ENCODE peak calls at places on chromosomes 3 and 15, in five cellular contexts. O, L, P, A and W are unnamed samples.

GRCh38 chr15:66369773-66370651 is 13.5 kb upstream of the TIPIN start:
- DNase-seq in P (peak), L (peak), A (no peak), O (no peak), W (no peak)

GRCh38 chr15:29934251-29934650 is 112.0 kb upstream of the TJP1 start:
- DNase-seq in P (peak), L (peak), A (no peak), O (no peak), W (no peak)

GRCh38 chr3:126900859-126901540 is 81.9 kb upstream of the PLXNA1 start:
- DNase-seq in O (no peak), P (no peak), L (peak), A (no peak), W (no peak)

GRCh38 chr3:120568624-120569023 is 27.5 kb upstream of the NDUFB4 start:
- DNase-seq in A (no peak), P (peak), L (peak), O (no peak), W (no peak)

GRCh38 chr15:51366911-51367310 is 25.5 kb downstream of the GLDN start:
- DNase-seq in P (peak), L (peak), A (no peak), O (peak), W (no peak)

GRCh38 chr3:50450135-50450911 is 53.1 kb downstream of the CACNA2D2 start:
- DNase-seq in P (no peak), A (no peak), O (peak), L (peak), W (no peak)

GRCh38 chr15:43516801-43517353 is 531 bp upstream of the MAP1A start:
- DNase-seq in L (peak), O (no peak), P (peak), A (no peak), W (no peak)

GRCh38 chr3:58241321-58242044 is 3.9 kb downstream of the ABHD6 start:
- DNase-seq in P (peak), O (no peak), L (peak), A (no peak), W (no peak)

GRCh38 chr3:99862208-99862607 is 44.5 kb downstream of the CMSS1 start:
- DNase-seq in L (peak), A (no peak), P (peak), O (no peak), W (no peak)

GRCh38 chr15:28953573-28954195 is 67.9 kb downstream of the APBA2 start:
- DNase-seq in L (no peak), A (no peak), P (no peak), O (no peak), W (no peak)

GRCh38 chr3:27532931-27533607 is 48.9 kb upstream of the SLC4A7 start:
- DNase-seq in L (peak), P (peak), O (no peak), A (no peak), W (no peak)

GRCh38 chr3:72482589-72483249 is 365.5 kb downstream of the SHQ1 start:
- DNase-seq in O (peak), L (peak), A (peak), P (peak), W (peak)

GRCh38 chr3:72480366-72480765 is 367.9 kb downstream of the SHQ1 start:
- DNase-seq in O (no peak), P (no peak), L (no peak), A (no peak), W (no peak)

GRCh38 chr3:72481542-72481941 is 366.7 kb downstream of the SHQ1 start:
- DNase-seq in P (no peak), O (no peak), A (no peak), L (no peak), W (no peak)

GRCh38 chr3:72485649-72486048 is 362.6 kb downstream of the SHQ1 start:
- DNase-seq in L (peak), P (no peak), A (no peak), O (no peak), W (no peak)

GRCh38 chr3:72483554-72484104 is 364.6 kb downstream of the SHQ1 start:
- DNase-seq in P (no peak), O (no peak), L (no peak), A (no peak), W (no peak)
- H3K4me3 ChIP-seq in P (no peak), O (no peak), L (no peak), A (no peak), W (no peak)

GRCh38 chr15:90545095-90545494 is 15.4 kb downstream of the CRTC3 start:
- DNase-seq in L (no peak), A (no peak), O (no peak), P (no peak), W (no peak)
- TF ChIP-seq CTCF in L (no peak), A (no peak), O (no peak), P (no peak), W (no peak)

GRCh38 chr3:187013080-187013838 is 82.9 kb downstream of the ST6GAL1 start:
- DNase-seq in L (peak), O (no peak), P (peak), A (no peak), W (no peak)
- H3K4me3 ChIP-seq in L (no peak), O (no peak), P (no peak), A (no peak), W (no peak)

DNA sequence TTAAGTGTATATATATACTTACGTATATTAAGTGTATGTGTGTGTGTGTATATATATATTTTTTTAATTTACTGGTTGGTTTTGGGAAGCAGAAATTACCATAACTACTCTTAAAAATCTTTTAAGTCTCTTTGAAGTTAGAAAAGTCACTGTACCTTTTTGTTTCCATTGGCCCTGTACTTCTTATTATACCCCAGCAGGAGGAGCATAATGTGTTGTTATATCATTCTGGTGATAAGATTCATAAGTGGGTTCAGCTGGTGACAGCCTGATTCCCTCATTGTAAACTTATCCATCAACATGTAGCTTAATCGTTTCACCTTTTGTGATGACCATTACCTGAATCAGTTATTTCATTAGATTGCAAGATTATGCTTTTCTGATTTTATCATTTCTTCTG is 30.8 kb downstream of the MLH1 start:
- DNase-seq in A (no peak), O (no peak), L (peak), P (peak), W (no peak)
- TF ChIP-seq CTCF in A (no peak), O (peak), L (peak), P (no peak), W (peak)

DNA sequence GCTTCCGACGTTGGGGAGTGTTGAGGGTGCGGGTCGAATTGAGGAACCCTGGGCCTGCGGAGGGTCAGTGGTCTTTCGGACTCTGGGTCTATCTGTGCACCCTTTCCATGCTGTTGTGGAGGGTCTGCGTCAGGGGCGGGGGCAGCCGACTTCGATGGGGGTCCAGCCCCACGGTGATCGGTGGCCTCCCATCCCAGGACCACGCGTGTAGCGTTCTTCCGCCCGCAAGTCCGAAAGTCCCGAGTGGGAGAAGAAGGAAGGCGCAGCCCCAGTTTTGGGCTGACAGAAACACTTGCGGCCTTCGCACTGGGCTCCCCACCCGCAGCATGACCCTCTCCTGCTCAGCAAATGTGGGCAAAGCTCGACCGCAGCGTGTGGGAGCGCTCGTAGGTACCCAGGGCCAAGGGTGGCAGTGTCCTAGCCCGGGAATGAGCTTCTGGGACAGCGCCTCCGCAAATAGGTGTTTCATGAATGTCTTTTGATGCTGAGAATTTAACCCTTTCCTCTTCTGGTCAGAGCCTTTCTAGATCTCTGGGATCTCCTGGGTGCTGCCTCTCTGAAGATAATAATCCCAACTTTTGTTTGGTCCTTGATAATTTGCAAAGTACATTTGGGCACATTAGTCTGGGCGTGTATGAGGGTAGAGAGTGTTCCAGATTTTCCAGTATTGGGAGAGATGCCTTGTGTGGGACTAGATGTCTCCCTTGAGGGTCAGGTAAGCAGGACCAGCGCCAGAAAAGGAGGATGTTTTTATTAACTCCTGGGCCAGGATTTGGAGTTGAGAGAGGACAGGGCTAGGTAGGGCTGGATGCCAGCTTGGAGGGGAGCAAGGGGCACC is 2.3 kb upstream of the DLL4 start:
- DNase-seq in P (no peak), L (no peak), A (no peak), O (no peak), W (no peak)
- H3K4me3 ChIP-seq in P (no peak), L (no peak), A (no peak), O (no peak), W (no peak)

GRCh38 chr3:81416812-81417211 is 344.6 kb downstream of the GBE1 start:
- DNase-seq in A (no peak), P (no peak), L (no peak), O (no peak), W (no peak)

DNA sequence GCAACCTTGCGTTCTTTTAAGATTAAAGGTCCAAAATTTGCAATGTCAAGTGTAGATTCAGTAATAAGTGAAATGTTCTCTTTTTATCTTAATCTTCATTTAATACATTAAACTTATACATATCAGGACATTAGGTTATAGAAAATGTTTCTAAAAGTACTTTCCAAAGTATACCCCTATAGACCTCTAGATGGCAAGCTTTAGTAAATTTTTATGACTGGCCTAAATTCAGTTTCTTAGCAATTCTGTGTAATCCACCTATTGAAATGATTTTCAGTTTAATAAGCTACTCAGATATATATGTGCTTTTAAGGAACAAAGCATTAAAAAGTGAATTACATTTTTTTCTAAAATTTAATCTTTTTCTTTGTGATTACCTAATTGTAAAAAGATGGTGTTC is 342.2 kb downstream of the GBE1 start:
- DNase-seq in P (peak), A (no peak), O (no peak), L (peak), W (no peak)
- TF ChIP-seq CTCF in P (peak), A (no peak), O (peak), L (peak), W (peak)

GRCh38 chr3:187186801-187187421 is 10.4 kb upstream of the RTP1 start:
- DNase-seq in A (peak), L (peak), P (peak), O (peak), W (no peak)
- H3K4me3 ChIP-seq in A (no peak), L (no peak), P (no peak), O (no peak), W (no peak)

GRCh38 chr15:90286678-90287077 is 21.2 kb downstream of the NGRN start:
- DNase-seq in L (peak), P (peak), O (no peak), A (peak), W (no peak)
- TF ChIP-seq CTCF in L (peak), P (peak), O (peak), A (no peak), W (peak)

GRCh38 chr3:129913618-129914017 is 20.1 kb upstream of the TMCC1 start:
- DNase-seq in O (no peak), A (no peak), P (no peak), L (no peak), W (no peak)

GRCh38 chr3:129908417-129908816 is 14.9 kb upstream of the TMCC1 start:
- DNase-seq in A (peak), O (no peak), L (no peak), P (no peak), W (no peak)

DNA sequence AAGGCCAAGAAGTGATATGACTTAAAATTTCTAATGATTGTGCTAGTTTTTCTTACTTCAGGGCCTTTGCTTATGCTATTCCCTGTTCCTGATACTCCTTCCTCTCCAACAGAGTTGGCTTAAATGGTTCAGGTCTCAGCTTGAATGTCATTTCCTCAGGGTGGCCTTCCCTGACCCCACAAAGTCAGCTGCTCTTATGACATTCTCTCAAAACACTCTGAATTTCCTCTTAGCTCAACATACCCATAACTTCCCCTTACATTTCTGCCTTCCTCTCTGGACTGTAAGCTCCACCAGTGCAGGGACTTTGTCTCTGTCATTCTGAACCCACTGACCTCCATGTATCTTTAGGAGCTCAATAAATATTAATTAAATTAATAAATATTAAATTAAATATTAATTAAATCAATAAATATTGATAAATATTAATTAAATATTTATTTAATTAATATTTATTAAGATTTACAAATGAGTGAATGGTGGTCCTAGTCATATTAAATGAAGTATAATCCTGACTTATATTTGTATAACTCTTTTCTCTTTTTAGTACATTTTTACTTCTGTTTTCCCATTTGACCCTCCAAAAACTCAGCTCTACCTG is 17.9 kb upstream of the TMCC1 start:
- DNase-seq in A (no peak), L (no peak), O (no peak), P (no peak), W (no peak)
- H3K4me3 ChIP-seq in A (no peak), L (no peak), O (no peak), P (no peak), W (no peak)